ENCODE peak calls at places on chromosomes 7 and 10, in five cellular contexts. D is A549, N is HepG2, I is H1, Q is K562. R is an unnamed sample.

GRCh38 chr7:139623518-139623917 is 100.0 kb downstream of the CLEC2L start:
- DNase-seq in D (no peak), N (no peak), I (no peak), Q (peak; percentile 77), R (no peak)

GRCh38 chr10:104109908-104110662 is 11.9 kb upstream of the SFR1 start:
- DNase-seq in D (peak; percentile 92), N (peak; percentile 35), I (no peak), Q (peak; percentile 16), R (peak; percentile 40)

GRCh38 chr10:123518765-123519164 is 147.4 kb upstream of the GPR26 start:
- DNase-seq in D (no peak), N (no peak), I (no peak), Q (no peak), R (no peak)

GRCh38 chr10:30059209-30060107 is at the start of gene JCAD:
- DNase-seq in D (peak; percentile 32), N (no peak), I (peak; percentile 86), Q (peak; percentile 42), R (no peak)

GRCh38 chr7:157585113-157585861 is 248.5 kb downstream of the DNAJB6 start:
- DNase-seq in D (no peak), N (no peak), I (no peak), Q (no peak), R (no peak)

GRCh38 chr7:56291-56913 is 136.0 kb upstream of the FAM20C start:
- DNase-seq in D (no peak), N (no peak), I (peak; percentile 41), Q (no peak), R (no peak)

GRCh38 chr10:78895469-78895868 is 173.3 kb upstream of the ZMIZ1 start:
- DNase-seq in D (no peak), N (no peak), I (no peak), Q (no peak), R (no peak)

GRCh38 chr7:112159346-112159745 is 46.9 kb downstream of the DOCK4 start:
- DNase-seq in D (no peak), N (no peak), I (no peak), Q (no peak), R (no peak)

GRCh38 chr10:31146496-31147219 is 115.0 kb upstream of the ZNF438 start:
- DNase-seq in D (peak; percentile 59), N (no peak), I (no peak), Q (no peak), R (no peak)

GRCh38 chr10:77253037-77253436 is 384.6 kb downstream of the KCNMA1 start:
- DNase-seq in D (no peak), N (no peak), I (no peak), Q (no peak), R (no peak)

GRCh38 chr7:156675721-156676120 is 35.1 kb downstream of the RNF32 start:
- DNase-seq in D (no peak), N (no peak), I (no peak), Q (no peak), R (no peak)

GRCh38 chr7:148419856-148420508 is 170.6 kb upstream of the C7orf33 start:
- DNase-seq in D (no peak), N (no peak), I (no peak), Q (no peak), R (peak; percentile 19)

GRCh38 chr7:46071601-46072000 is 150.5 kb upstream of the IGFBP3 start:
- DNase-seq in D (no peak), N (no peak), I (no peak), Q (no peak), R (no peak)

GRCh38 chr10:19169684-19170083 is 121.1 kb downstream of the MALRD1 start:
- DNase-seq in D (no peak), N (peak; percentile 3), I (no peak), Q (no peak), R (no peak)

GRCh38 chr10:33252794-33253203 is 81.7 kb downstream of the NRP1 start:
- DNase-seq in D (peak; percentile 66), N (peak; percentile 7), I (no peak), Q (no peak), R (no peak)

GRCh38 chr10:42987575-42987974 is 89.3 kb upstream of the RET start:
- DNase-seq in D (no peak), N (no peak), I (peak; percentile 35), Q (no peak), R (no peak)

GRCh38 chr10:11242443-11243386 is 225.0 kb downstream of the CELF2 start:
- DNase-seq in D (no peak), N (no peak), I (no peak), Q (no peak), R (peak; percentile 90)

GRCh38 chr10:80070068-80070467 is 8.4 kb upstream of the TMEM254 start:
- DNase-seq in D (no peak), N (no peak), I (peak; percentile 52), Q (no peak), R (no peak)

GRCh38 chr10:104267721-104268690 is 978 bp upstream of the GSTO2 start:
- DNase-seq in D (no peak), N (no peak), I (no peak), Q (no peak), R (no peak)

GRCh38 chr10:35369049-35369760 is 32.9 kb downstream of the CCNY start:
- DNase-seq in D (no peak), N (no peak), I (no peak), Q (no peak), R (no peak)
- TF ChIP-seq HDAC2 in D (no peak), N (no peak), I (no peak), Q (no peak), R (no peak)

DNA sequence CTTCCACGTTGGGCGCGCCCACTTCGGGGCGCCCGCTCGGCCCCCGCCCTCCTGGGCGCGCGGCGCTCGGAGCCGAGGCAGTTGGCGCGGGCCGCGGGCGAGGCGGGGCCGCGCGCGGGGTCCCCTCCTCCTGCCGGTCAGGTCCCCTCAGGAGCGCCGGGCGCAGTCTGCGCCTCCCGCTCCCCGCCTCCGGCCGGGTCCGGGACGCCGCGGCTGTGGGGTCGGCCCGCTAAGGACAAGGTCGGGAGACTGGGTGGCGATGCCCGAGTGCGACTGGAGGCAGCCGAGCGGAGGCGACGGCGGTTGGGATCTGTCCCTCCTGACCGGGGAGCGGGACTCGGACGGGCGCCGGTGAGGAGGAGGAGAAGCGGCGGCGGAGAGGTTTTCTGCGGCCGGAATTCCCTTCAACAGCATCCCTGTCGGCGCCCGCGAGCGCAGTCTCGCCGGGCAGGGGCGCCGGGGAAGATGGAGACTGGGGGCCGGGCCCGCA is at the start of gene ATRNL1:
- DNase-seq in D (peak; percentile 24), N (no peak), I (peak; percentile 82), Q (no peak), R (no peak)
- TF ChIP-seq POLR2A in D (no peak), N (no peak), I (no peak), Q (no peak), R (no peak)

DNA sequence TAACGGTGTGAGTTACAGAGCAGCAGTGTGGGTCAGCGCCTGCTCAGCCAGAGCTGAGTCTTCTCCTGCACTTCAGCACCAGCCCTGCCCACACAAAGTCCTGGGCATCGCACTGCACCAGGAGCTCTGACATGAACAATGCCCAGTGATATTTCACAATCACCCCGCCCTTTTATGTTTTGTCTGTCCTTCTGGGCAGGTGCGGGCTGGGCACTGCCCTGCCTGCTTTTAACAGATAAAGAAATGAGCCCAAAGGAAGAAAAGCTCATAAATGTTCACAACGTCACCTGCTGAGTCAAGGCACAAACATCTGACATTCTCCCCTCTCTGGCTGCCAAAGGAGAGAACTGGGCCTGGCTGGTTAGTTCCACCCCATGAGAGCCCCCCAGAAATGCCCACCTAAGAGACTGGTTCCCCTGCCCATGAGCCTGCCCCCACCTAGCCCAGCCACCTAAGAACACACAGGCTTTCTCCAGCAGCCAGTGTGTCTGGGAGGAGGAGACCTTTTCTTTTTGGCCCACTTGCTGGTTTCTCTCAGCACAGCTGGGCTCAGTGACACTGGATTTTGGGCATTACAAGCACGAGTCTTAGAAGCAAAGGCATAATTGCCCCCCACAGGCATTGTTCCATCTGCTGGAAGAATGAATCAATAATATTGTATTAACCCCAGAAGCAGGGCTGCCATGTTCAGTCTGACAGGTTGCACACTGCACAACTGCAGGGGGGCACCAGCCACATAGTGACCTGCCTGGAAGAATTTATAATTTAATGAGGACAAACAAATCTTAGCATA is 22.3 kb downstream of the CALML3 start:
- DNase-seq in D (peak; percentile 90), N (peak; percentile 34), I (no peak), Q (no peak), R (no peak)
- TF ChIP-seq RAD21 in D (peak; percentile 56), N (no peak), I (no peak), Q (no peak), R (no peak)

GRCh38 chr7:90345548-90346319 is 782 bp upstream of the GTPBP10 start:
- DNase-seq in D (peak; percentile 27), N (peak; percentile 18), I (no peak), Q (peak; percentile 68), R (no peak)
- TF ChIP-seq HDAC2 in D (no peak), N (no peak), I (no peak), Q (no peak), R (no peak)

GRCh38 chr7:44046321-44047061 is 2.0 kb downstream of the DBNL start:
- DNase-seq in D (no peak), N (no peak), I (no peak), Q (peak; percentile 43), R (peak; percentile 76)

GRCh38 chr7:44045226-44046014 is 918 bp downstream of the DBNL start:
- DNase-seq in D (no peak), N (no peak), I (no peak), Q (peak; percentile 9), R (no peak)

GRCh38 chr7:44042221-44042620 is 2.3 kb upstream of the DBNL start:
- DNase-seq in D (no peak), N (no peak), I (no peak), Q (no peak), R (no peak)

GRCh38 chr7:44043902-44044301 is 600 bp upstream of the DBNL start:
- DNase-seq in D (no peak), N (no peak), I (no peak), Q (peak; percentile 38), R (no peak)

GRCh38 chr7:44044315-44045225 is at the start of gene DBNL:
- DNase-seq in D (peak; percentile 89), N (peak; percentile 79), I (peak; percentile 97), Q (peak; percentile 95), R (peak; percentile 45)
- TF ChIP-seq POLR2A in D (peak; percentile 97), N (peak; percentile 96), I (no peak), Q (peak; percentile 96), R (peak; percentile 97)

R was measured in GM12878.